ENCODE peak calls at places on chromosome 12, in four cellular contexts. G is kidney tubule cell; B is astrocyte of the cerebellum; V is activated naive CD4-positive, alpha-beta T cell. W is an unnamed sample.

GRCh38 chr12:6689000-6689882 is at the start of gene ZNF384:
- DNase-seq in G (peak), B (peak), V (peak), W (peak)

GRCh38 chr12:41683513-41683912 is 461.2 kb downstream of the GXYLT1 start:
- DNase-seq in G (no peak), B (no peak), V (no peak), W (no peak)

GRCh38 chr12:49298160-49298559 is 3.2 kb downstream of the PRPH start:
- DNase-seq in G (no peak), B (no peak), V (no peak), W (no peak)

GRCh38 chr12:98733667-98734350 is 88.7 kb downstream of the APAF1 start:
- DNase-seq in G (no peak), B (no peak), V (no peak), W (no peak)

GRCh38 chr12:76643438-76643837 is 83.9 kb upstream of the OSBPL8 start:
- DNase-seq in G (no peak), B (no peak), V (no peak), W (no peak)

GRCh38 chr12:49019435-49020317 is 1.1 kb upstream of the PRKAG1 start:
- DNase-seq in G (peak), B (no peak), V (no peak), W (peak)

GRCh38 chr12:117559978-117560377 is 198.6 kb upstream of the NOS1 start:
- DNase-seq in G (no peak), B (no peak), V (no peak), W (no peak)

GRCh38 chr12:81723361-81723760 is 35.8 kb downstream of the PPFIA2 start:
- DNase-seq in G (no peak), B (no peak), V (no peak), W (no peak)

GRCh38 chr12:53044052-53044581 is 5.7 kb upstream of the TNS2 start:
- DNase-seq in G (no peak), B (no peak), V (no peak), W (peak)

GRCh38 chr12:130981156-130981789 is 27.6 kb downstream of the ADGRD1 start:
- DNase-seq in G (no peak), B (no peak), V (no peak), W (no peak)

GRCh38 chr12:124364543-124364942 is 69.7 kb downstream of the RFLNA start:
- DNase-seq in G (no peak), B (no peak), V (no peak), W (no peak)

GRCh38 chr12:103880299-103881142 is 39.5 kb upstream of the NT5DC3 start:
- DNase-seq in G (peak), B (no peak), V (no peak), W (no peak)

GRCh38 chr12:130947028-130947427 is 6.7 kb upstream of the ADGRD1 start:
- DNase-seq in G (no peak), B (no peak), V (no peak), W (peak)

GRCh38 chr12:116916714-116917114 is 6.0 kb downstream of the FBXW8 start:
- DNase-seq in G (peak), B (peak), V (no peak), W (peak)

GRCh38 chr12:104357431-104357952 is 54.0 kb downstream of the EID3 start:
- DNase-seq in G (no peak), B (no peak), V (no peak), W (peak)

GRCh38 chr12:96698965-96699364 is 208.1 kb upstream of the NEDD1 start:
- DNase-seq in G (peak), B (no peak), V (no peak), W (peak)